ENCODE peak calls at places on chromosomes 16 and 17, in four cellular contexts. E is H9, Q is IMR-90, B is H1. R is an unnamed sample.

GRCh38 chr17:21167303-21167702 is 40.5 kb downstream of the DHRS7B start:
- DNase-seq in E (no peak), Q (peak), B (no peak), R (no peak)

GRCh38 chr16:83797013-83797412 is 10.8 kb upstream of the HSBP1 start:
- DNase-seq in E (no peak), Q (no peak), B (no peak), R (no peak)

GRCh38 chr17:63446218-63446980 is at the start of gene CYB561:
- DNase-seq in E (no peak), Q (peak), B (no peak), R (peak)

GRCh38 chr17:76368545-76368944 is 14.8 kb upstream of the PRPSAP1 start:
- DNase-seq in E (peak), Q (peak), B (no peak), R (no peak)

GRCh38 chr16:89373355-89374110 is 116.8 kb downstream of the ANKRD11 start:
- DNase-seq in E (no peak), Q (peak), B (no peak), R (no peak)

GRCh38 chr16:68739964-68740627 is 3.0 kb downstream of the CDH1 start:
- DNase-seq in E (no peak), Q (no peak), B (no peak), R (no peak)

GRCh38 chr17:40430272-40431230 is 12.7 kb upstream of the IGFBP4 start:
- DNase-seq in E (peak), Q (no peak), B (no peak), R (no peak)

GRCh38 chr16:79519448-79519847 is 81.1 kb downstream of the MAF start:
- DNase-seq in E (no peak), Q (no peak), B (no peak), R (no peak)

GRCh38 chr17:29918922-29919856 is 10.8 kb downstream of the SSH2 start:
- DNase-seq in E (no peak), Q (peak), B (no peak), R (peak)

GRCh38 chr16:81204794-81205680 is 33.5 kb upstream of the BCO1 start:
- DNase-seq in E (no peak), Q (peak), B (no peak), R (peak)

GRCh38 chr17:14374268-14374667 is 73.4 kb downstream of the HS3ST3B1 start:
- DNase-seq in E (no peak), Q (no peak), B (no peak), R (no peak)

GRCh38 chr16:23508589-23509440 is 1.5 kb downstream of the GGA2 start:
- DNase-seq in E (peak), Q (no peak), B (no peak), R (peak)

GRCh38 chr17:68821860-68822693 is 133.1 kb downstream of the ABCA8 start:
- DNase-seq in E (no peak), Q (peak), B (no peak), R (no peak)

GRCh38 chr17:57876023-57876865 is 26.4 kb upstream of the MRPS23 start:
- DNase-seq in E (peak), Q (peak), B (no peak), R (no peak)

GRCh38 chr16:79049040-79049439 is 551.5 kb downstream of the MAF start:
- DNase-seq in E (no peak), Q (no peak), B (no peak), R (no peak)

GRCh38 chr16:88886915-88887521 is 20.6 kb upstream of the PABPN1L start:
- DNase-seq in E (no peak), Q (peak), B (no peak), R (no peak)

GRCh38 chr17:50835563-50836231 is at the start of gene WFIKKN2:
- DNase-seq in E (peak), Q (no peak), B (no peak), R (no peak)

GRCh38 chr17:48148029-48148759 is 40.6 kb downstream of the SNX11 start:
- DNase-seq in E (no peak), Q (no peak), B (no peak), R (no peak)

GRCh38 chr17:62963296-62963695 is 2.7 kb upstream of the TANC2 start:
- DNase-seq in E (no peak), Q (peak), B (no peak), R (no peak)

GRCh38 chr16:85673529-85674417 is 15.0 kb downstream of the GINS2 start:
- DNase-seq in E (no peak), Q (peak), B (no peak), R (no peak)

GRCh38 chr16:11301645-11302513 is 20.7 kb upstream of the PRM1 start:
- DNase-seq in E (no peak), Q (no peak), B (no peak), R (no peak)

GRCh38 chr16:11972128-11972527 is 4.4 kb upstream of the SNX29 start:
- DNase-seq in E (no peak), Q (no peak), B (no peak), R (peak)

GRCh38 chr17:57288034-57288752 is 31.9 kb downstream of the MSI2 start:
- DNase-seq in E (no peak), Q (peak), B (no peak), R (no peak)

GRCh38 chr17:39230361-39230760 is 4.6 kb upstream of the STAC2 start:
- DNase-seq in E (no peak), Q (no peak), B (no peak), R (no peak)

GRCh38 chr16:1773703-1774455 is 945 bp upstream of the MRPS34 start:
- DNase-seq in E (no peak), Q (peak), B (no peak), R (no peak)

GRCh38 chr16:56422896-56423441 is 2.4 kb downstream of the AMFR start:
- DNase-seq in E (no peak), Q (no peak), B (no peak), R (peak)
- H2BK5ac ChIP-seq in E (no peak), Q (no peak), B (no peak), R (no peak)

GRCh38 chr16:87535855-87536794 is 43.3 kb upstream of the ZCCHC14 start:
- DNase-seq in E (no peak), Q (no peak), B (no peak), R (no peak)
- H4K5ac ChIP-seq in E (no peak), Q (no peak), B (no peak), R (no peak)

GRCh38 chr17:18031955-18032354 is 7.0 kb downstream of the ATPAF2 start:
- DNase-seq in E (no peak), Q (peak), B (no peak), R (no peak)
- H2BK5ac ChIP-seq in E (no peak), Q (peak), B (no peak), R (no peak)

DNA sequence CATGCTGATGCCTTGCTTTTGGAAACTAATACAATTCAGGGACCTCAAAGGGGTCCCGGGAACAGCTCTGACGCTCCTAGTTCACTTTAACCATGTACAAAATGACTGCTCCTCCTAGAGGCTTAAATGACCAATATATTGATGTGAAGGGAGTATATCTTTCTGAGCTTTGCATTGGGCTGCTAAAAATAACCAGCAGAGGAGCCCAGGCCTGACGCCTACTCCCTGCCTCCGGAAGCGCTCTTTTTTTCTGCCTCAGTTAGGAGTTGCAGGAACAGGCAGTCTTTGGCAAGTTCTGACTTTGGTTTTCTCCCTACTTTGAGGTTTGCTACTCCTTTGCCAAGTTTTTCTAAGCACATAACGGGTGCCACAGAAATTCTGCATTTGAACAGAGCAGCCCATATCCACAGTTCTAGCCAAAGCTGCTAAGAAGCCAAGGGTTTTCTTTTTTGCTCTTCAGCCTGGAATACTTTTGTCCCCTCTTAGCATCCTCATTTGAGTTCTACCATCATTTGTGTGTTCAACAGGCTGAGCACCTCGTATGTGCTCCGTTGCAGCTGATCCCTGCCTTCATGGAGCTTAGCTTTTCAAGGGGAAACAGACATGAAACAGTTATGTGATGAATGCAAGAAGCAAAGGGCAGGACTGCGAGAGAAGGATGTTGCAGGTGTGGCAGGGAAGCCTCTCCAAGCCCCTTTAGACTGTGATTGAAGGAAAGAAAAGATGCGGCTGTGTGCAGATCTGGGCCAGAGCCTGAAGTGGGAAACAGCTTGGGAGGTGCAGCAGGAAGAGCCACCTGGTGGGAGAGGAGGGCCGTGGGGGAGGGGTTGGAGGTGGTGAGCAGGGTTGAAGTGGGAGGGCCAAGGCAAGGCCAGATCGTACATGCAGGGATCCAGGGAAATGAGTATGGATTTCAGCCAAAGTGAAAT is 2.8 kb upstream of the NAGPA start:
- DNase-seq in E (peak), Q (no peak), B (no peak), R (peak)
- H4K5ac ChIP-seq in E (no peak), Q (no peak), B (peak), R (no peak)

GRCh38 chr17:18250708-18251107 is 7.8 kb downstream of the FLII start:
- DNase-seq in E (no peak), Q (no peak), B (no peak), R (no peak)
- H2BK5ac ChIP-seq in E (no peak), Q (no peak), B (no peak), R (no peak)

DNA sequence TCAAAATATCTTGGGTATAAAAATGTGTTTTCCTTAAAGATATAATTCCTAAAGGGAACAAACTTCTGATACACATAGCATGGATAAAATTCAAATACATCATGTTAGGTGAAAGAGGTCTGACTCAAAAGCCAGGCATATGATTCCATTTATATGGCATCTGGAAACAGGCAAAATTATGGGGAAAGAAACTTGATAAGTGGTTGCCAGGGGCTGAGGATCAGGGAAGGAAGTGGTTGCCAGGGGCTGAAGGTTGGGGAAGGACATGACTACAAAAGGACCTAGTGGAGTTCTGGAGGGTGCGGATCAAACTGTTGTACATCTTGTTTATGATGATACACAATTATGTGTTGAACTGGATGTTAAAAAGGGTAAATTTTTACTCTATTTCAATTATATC is 55.2 kb downstream of the AMFR start:
- DNase-seq in E (no peak), Q (no peak), B (no peak), R (no peak)
- H4K5ac ChIP-seq in E (no peak), Q (no peak), B (no peak), R (no peak)

GRCh38 chr17:74016504-74016903 is 187.0 kb upstream of the RPL38 start:
- DNase-seq in E (no peak), Q (no peak), B (no peak), R (no peak)
- H2BK5ac ChIP-seq in E (no peak), Q (no peak), B (no peak), R (no peak)